ENCODE peak calls at places on chromosomes 12 and 14, in four cellular contexts. X is HT-29; U is nucleus accumbens; N is stimulated activated naive CD8-positive, alpha-beta T cell treated with anti-CD3 and anti-CD28 coated beads, Interleukin-15, amount 100 ng/mL, for 72 hours. L is an unnamed sample.

GRCh38 chr12:22283006-22283506 is 51.5 kb downstream of the ST8SIA1 start:
- DNase-seq in N (no peak), X (no peak), U (no peak), L (no peak)

GRCh38 chr12:48794870-48795269 is 6.0 kb upstream of the ADCY6 start:
- DNase-seq in X (no peak), N (no peak), U (no peak), L (no peak)

GRCh38 chr14:52802597-52802996 is 11.2 kb upstream of the GNPNAT1 start:
- DNase-seq in U (no peak), N (no peak), X (no peak), L (no peak)

GRCh38 chr12:14560904-14561574 is 6.6 kb downstream of the PLBD1 start:
- DNase-seq in X (no peak), N (no peak), U (no peak), L (no peak)

GRCh38 chr12:25583545-25583944 is 30.5 kb upstream of the LMNTD1 start:
- DNase-seq in N (no peak), X (peak), U (no peak), L (no peak)

GRCh38 chr14:101899263-101899662 is 65.1 kb upstream of the DYNC1H1 start:
- DNase-seq in N (no peak), U (no peak), X (no peak), L (no peak)

GRCh38 chr12:11805680-11806079 is 156.2 kb downstream of the ETV6 start:
- DNase-seq in N (no peak), U (no peak), X (peak), L (no peak)

GRCh38 chr12:75087656-75088055 is 122.0 kb downstream of the KCNC2 start:
- DNase-seq in U (no peak), N (no peak), X (peak), L (no peak)

GRCh38 chr14:56282179-56282578 is 164.0 kb downstream of the PELI2 start:
- DNase-seq in N (no peak), X (no peak), U (no peak), L (no peak)

GRCh38 chr12:113200016-113200797 is 14.7 kb downstream of the RITA1 start:
- DNase-seq in U (no peak), N (no peak), X (no peak), L (no peak)

GRCh38 chr14:92728781-92729364 is 19.6 kb downstream of the LGMN start:
- DNase-seq in U (no peak), X (no peak), N (peak), L (no peak)

GRCh38 chr14:96095581-96096476 is 56.7 kb downstream of the C14orf132 start:
- DNase-seq in X (no peak), U (no peak), N (no peak), L (no peak)

GRCh38 chr14:79516009-79516408 is 695.3 kb downstream of the DIO2 start:
- DNase-seq in U (no peak), X (no peak), N (no peak), L (no peak)

GRCh38 chr14:33611405-33612183 is 339.3 kb downstream of the EGLN3 start:
- DNase-seq in U (no peak), X (no peak), N (no peak), L (no peak)

GRCh38 chr14:105099778-105100177 is 34.5 kb upstream of the GPR132 start:
- DNase-seq in X (no peak), N (no peak), U (no peak), L (no peak)

GRCh38 chr12:69922999-69923398 is 98.0 kb downstream of the MYRFL start:
- DNase-seq in N (no peak), X (no peak), U (no peak), L (no peak)

GRCh38 chr14:23076785-23077408 is 18.0 kb downstream of the ACIN1 start:
- DNase-seq in X (peak), N (no peak), U (no peak), L (no peak)

GRCh38 chr14:101630056-101630960 is 69.0 kb downstream of the DIO3 start:
- DNase-seq in U (no peak), X (no peak), N (no peak), L (no peak)

GRCh38 chr12:126807312-126807711 is 1459.7 kb upstream of the TMEM132C start:
- DNase-seq in N (no peak), X (no peak), U (no peak), L (no peak)

GRCh38 chr12:91980345-91980744 is 165.3 kb downstream of the BTG1 start:
- DNase-seq in X (no peak), U (no peak), N (no peak), L (no peak)

GRCh38 chr12:105109465-105110212 is 2.1 kb downstream of the WASHC4 start:
- DNase-seq in U (no peak), X (peak), N (no peak), L (no peak)

GRCh38 chr12:75854681-75855309 is 176.8 kb downstream of the PHLDA1 start:
- DNase-seq in X (no peak), N (no peak), U (no peak), L (no peak)

GRCh38 chr14:70642313-70643235 is 858 bp downstream of the TTC9 start:
- DNase-seq in X (no peak), U (peak), N (peak), L (no peak)

GRCh38 chr12:29656762-29657538 is 126.8 kb downstream of the TMTC1 start:
- DNase-seq in N (no peak), U (no peak), X (no peak), L (no peak)

GRCh38 chr12:66409195-66409871 is 107.0 kb downstream of the HELB start:
- DNase-seq in U (no peak), N (peak), X (peak), L (peak)

GRCh38 chr12:38053655-38054464 is 262.7 kb upstream of the ALG10B start:
- DNase-seq in U (no peak), N (no peak), X (peak), L (no peak)

GRCh38 chr14:68694516-68695235 is 98.2 kb downstream of the ZFP36L1 start:
- DNase-seq in U (no peak), N (no peak), X (no peak), L (no peak)

GRCh38 chr12:65670775-65671174 is 153.5 kb upstream of the HMGA2 start:
- DNase-seq in X (no peak), U (no peak), N (no peak), L (no peak)

GRCh38 chr14:29271669-29272068 is 505.1 kb downstream of the FOXG1 start:
- DNase-seq in X (no peak), N (no peak), U (no peak), L (no peak)

GRCh38 chr12:52168019-52168717 is 23.6 kb downstream of the KRT80 start:
- DNase-seq in X (peak), N (no peak), U (no peak), L (no peak)

GRCh38 chr14:102571043-102571442 is 21.4 kb upstream of the RCOR1 start:
- DNase-seq in X (no peak), U (no peak), N (no peak), L (no peak)

GRCh38 chr14:92160619-92161018 is 38.9 kb downstream of the CPSF2 start:
- DNase-seq in N (no peak), X (no peak), U (peak), L (no peak)

GRCh38 chr12:89355243-89356068 is 3.2 kb upstream of the DUSP6 start:
- DNase-seq in N (no peak), X (no peak), U (no peak), L (no peak)

GRCh38 chr14:32102152-32102787 is 25.2 kb downstream of the ARHGAP5 start:
- DNase-seq in U (no peak), N (no peak), X (no peak), L (peak)

L was measured in SK-N-MC.